ENCODE peak calls at places on chromosomes 11 and 22, in five cellular contexts. M is B cell; L is Peyer's patch; D is progenitor cell of endocrine pancreas; N is CD4-positive, alpha-beta T cell. F is an unnamed sample.

GRCh38 chr11:119316017-119316728 is 757 bp downstream of the MCAM start:
- DNase-seq in M (no peak), L (no peak), D (no peak), N (no peak), F (no peak)

GRCh38 chr11:46239801-46240061 is 37.7 kb upstream of the CREB3L1 start:
- DNase-seq in M (no peak), L (no peak), D (no peak), N (no peak), F (no peak)

GRCh38 chr11:45543808-45544422 is 121.5 kb downstream of the CHST1 start:
- DNase-seq in M (no peak), L (no peak), D (peak; percentile 50), N (no peak), F (peak; percentile 66)

GRCh38 chr11:36376315-36376887 is 80.3 kb downstream of the PRR5L start:
- DNase-seq in M (no peak), L (peak; percentile 69), D (no peak), N (no peak), F (peak; percentile 74)

GRCh38 chr11:32792948-32793475 is 1.4 kb downstream of the CCDC73 start:
- DNase-seq in M (peak; percentile 63), L (peak; percentile 85), D (peak; percentile 31), N (peak; percentile 55), F (peak; percentile 60)

GRCh38 chr11:2771758-2772466 is 72.1 kb upstream of the KCNQ1OT1 start:
- DNase-seq in M (peak; percentile 27), L (peak; percentile 40), D (peak; percentile 9), N (no peak), F (peak; percentile 2)

GRCh38 chr11:2816941-2817421 is 68.6 kb downstream of the CDKN1C start:
- DNase-seq in M (no peak), L (no peak), D (no peak), N (no peak), F (no peak)

GRCh38 chr22:46464701-46465347 is 72.6 kb downstream of the CELSR1 start:
- DNase-seq in M (no peak), L (no peak), D (no peak), N (no peak), F (no peak)

GRCh38 chr11:94604496-94604895 is 37.3 kb downstream of the PIWIL4 start:
- DNase-seq in M (no peak), L (no peak), D (no peak), N (no peak), F (no peak)

GRCh38 chr11:128240546-128240945 is 346.8 kb downstream of the ETS1 start:
- DNase-seq in M (no peak), L (no peak), D (no peak), N (no peak), F (no peak)

GRCh38 chr11:68345776-68346728 is 33.7 kb downstream of the LRP5 start:
- DNase-seq in M (no peak), L (no peak), D (no peak), N (no peak), F (no peak)

GRCh38 chr11:129192150-129192549 is at the start of gene ARHGAP32:
- DNase-seq in M (no peak), L (no peak), D (no peak), N (no peak), F (no peak)

GRCh38 chr11:12989428-12990242 is 19.5 kb upstream of the RASSF10 start:
- DNase-seq in M (no peak), L (no peak), D (no peak), N (no peak), F (no peak)

GRCh38 chr11:129239207-129239606 is 47.1 kb upstream of the ARHGAP32 start:
- DNase-seq in M (no peak), L (no peak), D (no peak), N (no peak), F (no peak)

DNA sequence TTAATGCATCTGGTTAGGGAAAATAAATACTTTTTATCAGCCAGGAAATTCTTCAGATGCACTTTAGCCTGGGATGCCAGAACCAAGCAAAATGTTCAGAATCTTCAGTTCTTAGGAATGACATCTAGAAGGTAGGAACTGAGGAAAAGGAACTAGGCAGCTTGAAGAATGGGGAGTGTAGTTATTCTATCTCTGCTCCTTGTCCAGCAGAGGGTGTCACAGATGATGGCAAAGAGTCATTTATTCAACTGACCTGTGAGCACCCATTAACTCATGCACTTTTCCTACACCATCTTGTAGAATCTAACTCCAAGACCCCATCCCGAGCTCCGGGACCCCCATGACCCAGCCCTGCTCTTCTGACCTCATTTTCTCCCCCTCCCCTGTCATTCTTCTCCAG is 122.1 kb upstream of the ISX start:
- DNase-seq in M (no peak), L (no peak), D (no peak), N (no peak), F (no peak)
- TF ChIP-seq CTCF in M (no peak), L (peak; percentile 45), D (no peak), N (no peak), F (no peak)

GRCh38 chr11:102810943-102811528 is 13.1 kb upstream of the MMP1 start:
- DNase-seq in M (no peak), L (no peak), D (no peak), N (no peak), F (no peak)
- TF ChIP-seq CTCF in M (no peak), L (peak; percentile 44), D (peak; percentile 56), N (no peak), F (no peak)

GRCh38 chr11:65013130-65013691 is 749 bp upstream of the ARL2 start:
- DNase-seq in M (peak; percentile 92), L (peak; percentile 97), D (peak; percentile 79), N (peak; percentile 87), F (peak; percentile 93)
- TF ChIP-seq CTCF in M (no peak), L (peak; percentile 95), D (peak; percentile 68), N (no peak), F (no peak)

DNA sequence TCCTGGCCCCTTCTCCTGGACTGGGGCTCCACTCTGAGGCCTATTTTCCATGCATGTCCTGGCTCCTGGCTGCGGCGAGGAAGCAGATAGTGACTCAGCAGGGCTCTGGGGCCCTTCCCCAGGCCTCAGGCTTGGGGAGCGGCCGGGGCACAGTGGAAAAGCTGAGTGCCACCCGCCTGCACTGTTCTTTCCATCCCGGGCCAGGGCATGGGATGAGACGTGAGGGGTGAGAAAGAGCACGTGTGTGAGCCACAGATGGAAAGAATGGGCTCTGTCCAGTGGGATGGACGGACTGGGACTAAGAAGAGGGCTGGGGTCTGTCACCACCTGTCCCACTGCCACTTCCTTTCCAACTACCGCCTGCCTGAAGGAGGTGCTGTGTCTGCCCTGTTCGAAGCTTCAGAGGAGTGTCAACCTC is 12.8 kb downstream of the SLC37A2 start:
- DNase-seq in M (no peak), L (no peak), D (no peak), N (no peak), F (no peak)
- TF ChIP-seq CTCF in M (no peak), L (no peak), D (no peak), N (no peak), F (no peak)

DNA sequence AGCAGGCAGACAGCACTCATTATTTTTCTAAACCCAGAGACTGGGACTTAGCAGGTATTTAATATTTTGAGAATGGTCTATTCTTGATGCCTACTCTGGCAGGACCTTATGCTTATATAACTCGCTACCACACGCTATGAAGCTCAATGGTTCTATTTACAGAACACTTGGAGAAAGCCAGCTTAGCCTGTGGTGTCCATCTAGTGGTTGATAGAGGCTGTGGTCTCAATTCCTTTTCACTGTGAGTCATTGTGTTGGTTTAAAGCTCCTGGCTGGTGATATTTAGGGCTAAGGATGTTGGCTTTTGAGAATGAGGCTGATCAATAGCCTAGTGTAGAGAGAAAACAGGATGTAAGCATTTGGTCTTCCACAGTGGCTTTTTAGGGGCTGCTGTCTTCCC is 206.4 kb downstream of the DBX1 start:
- DNase-seq in M (no peak), L (no peak), D (no peak), N (no peak), F (peak; percentile 19)
- TF ChIP-seq CTCF in M (no peak), L (peak; percentile 22), D (peak; percentile 58), N (no peak), F (peak; percentile 39)

GRCh38 chr22:45398214-45398613 is 15.2 kb downstream of the SMC1B start:
- DNase-seq in M (no peak), L (no peak), D (no peak), N (no peak), F (no peak)

GRCh38 chr22:45400046-45400445 is 13.4 kb downstream of the SMC1B start:
- DNase-seq in M (no peak), L (no peak), D (no peak), N (no peak), F (no peak)

GRCh38 chr22:45402466-45402865 is 10.9 kb downstream of the SMC1B start:
- DNase-seq in M (no peak), L (no peak), D (no peak), N (no peak), F (no peak)

GRCh38 chr22:45397806-45398205 is 15.6 kb downstream of the SMC1B start:
- DNase-seq in M (no peak), L (no peak), D (no peak), N (no peak), F (no peak)
- TF ChIP-seq CTCF in M (no peak), L (peak; percentile 25), D (no peak), N (no peak), F (no peak)

F was measured in endothelial cell.